ENCODE peak calls at places on chromosomes 13 and 19, in ten cellular contexts. One of them, this sample, is unnamed.

GRCh38 chr19:18649371-18650047 is 12.7 kb downstream of the KLHL26 start:
- DNase-seq in astrocyte: peak; percentile 58
- DNase-seq in GM23248: peak; percentile 52
- DNase-seq in heart left ventricle: peak; percentile 92
- DNase-seq in BE2C: peak; percentile 51
- DNase-seq in CD8-positive, alpha-beta memory T cell: no peak
- DNase-seq in fibroblast of lung: peak; percentile 74
- DNase-seq in tibial artery: peak; percentile 86
- DNase-seq in breast epithelium: no peak
- DNase-seq in lower lobe of right lung: peak; percentile 70
- DNase-seq in this sample: no peak

GRCh38 chr19:18294467-18294864 is 13.0 kb upstream of the JUND start:
- DNase-seq in CD8-positive, alpha-beta memory T cell: peak; percentile 90
- DNase-seq in heart left ventricle: no peak
- DNase-seq in GM23248: no peak
- DNase-seq in astrocyte: no peak
- DNase-seq in lower lobe of right lung: peak; percentile 72
- DNase-seq in tibial artery: peak; percentile 35
- DNase-seq in BE2C: peak; percentile 88
- DNase-seq in breast epithelium: no peak
- DNase-seq in fibroblast of lung: peak; percentile 34
- DNase-seq in this sample: peak; percentile 82

GRCh38 chr19:8017808-8018207 is 12.4 kb upstream of the ELAVL1 start:
- DNase-seq in breast epithelium: no peak
- DNase-seq in BE2C: no peak
- DNase-seq in heart left ventricle: no peak
- DNase-seq in GM23248: no peak
- DNase-seq in lower lobe of right lung: peak; percentile 58
- DNase-seq in tibial artery: no peak
- DNase-seq in astrocyte: no peak
- DNase-seq in CD8-positive, alpha-beta memory T cell: no peak
- DNase-seq in fibroblast of lung: no peak
- DNase-seq in this sample: peak; percentile 22

GRCh38 chr13:108220042-108220441 is 1.9 kb downstream of the ABHD13 start:
- DNase-seq in BE2C: no peak
- DNase-seq in astrocyte: no peak
- DNase-seq in heart left ventricle: no peak
- DNase-seq in breast epithelium: no peak
- DNase-seq in GM23248: no peak
- DNase-seq in lower lobe of right lung: peak; percentile 46
- DNase-seq in fibroblast of lung: no peak
- DNase-seq in tibial artery: no peak
- DNase-seq in CD8-positive, alpha-beta memory T cell: no peak
- DNase-seq in this sample: no peak

GRCh38 chr19:35317464-35318043 is 11.4 kb upstream of the CD22 start:
- DNase-seq in heart left ventricle: no peak
- DNase-seq in fibroblast of lung: no peak
- DNase-seq in breast epithelium: no peak
- DNase-seq in CD8-positive, alpha-beta memory T cell: no peak
- DNase-seq in tibial artery: peak; percentile 44
- DNase-seq in BE2C: no peak
- DNase-seq in lower lobe of right lung: no peak
- DNase-seq in GM23248: no peak
- DNase-seq in astrocyte: no peak
- DNase-seq in this sample: no peak

GRCh38 chr19:38663957-38664502 is 16.6 kb downstream of the ACTN4 start:
- DNase-seq in heart left ventricle: peak; percentile 81
- DNase-seq in tibial artery: peak; percentile 69
- DNase-seq in fibroblast of lung: no peak
- DNase-seq in breast epithelium: peak; percentile 81
- DNase-seq in GM23248: no peak
- DNase-seq in CD8-positive, alpha-beta memory T cell: no peak
- DNase-seq in BE2C: no peak
- DNase-seq in astrocyte: no peak
- DNase-seq in lower lobe of right lung: no peak
- DNase-seq in this sample: no peak

GRCh38 chr19:3162418-3163229 is 15.9 kb upstream of the S1PR4 start:
- DNase-seq in BE2C: peak; percentile 58
- DNase-seq in breast epithelium: no peak
- DNase-seq in CD8-positive, alpha-beta memory T cell: no peak
- DNase-seq in lower lobe of right lung: no peak
- DNase-seq in fibroblast of lung: no peak
- DNase-seq in tibial artery: no peak
- DNase-seq in heart left ventricle: no peak
- DNase-seq in GM23248: peak; percentile 56
- DNase-seq in astrocyte: no peak
- DNase-seq in this sample: no peak

GRCh38 chr19:31387662-31388175 is 38.5 kb upstream of the TSHZ3 start:
- DNase-seq in fibroblast of lung: no peak
- DNase-seq in astrocyte: no peak
- DNase-seq in BE2C: no peak
- DNase-seq in tibial artery: no peak
- DNase-seq in CD8-positive, alpha-beta memory T cell: no peak
- DNase-seq in GM23248: no peak
- DNase-seq in lower lobe of right lung: no peak
- DNase-seq in heart left ventricle: no peak
- DNase-seq in breast epithelium: no peak
- DNase-seq in this sample: no peak

GRCh38 chr13:41222259-41222852 is 28.0 kb upstream of the KBTBD7 start:
- DNase-seq in astrocyte: peak; percentile 23
- DNase-seq in lower lobe of right lung: no peak
- DNase-seq in heart left ventricle: no peak
- DNase-seq in GM23248: peak; percentile 58
- DNase-seq in BE2C: peak; percentile 53
- DNase-seq in fibroblast of lung: peak; percentile 36
- DNase-seq in tibial artery: peak; percentile 47
- DNase-seq in breast epithelium: no peak
- DNase-seq in CD8-positive, alpha-beta memory T cell: peak; percentile 14
- DNase-seq in this sample: no peak

GRCh38 chr19:2438178-2438577 is 10.8 kb upstream of the TIMM13 start:
- DNase-seq in breast epithelium: no peak
- DNase-seq in BE2C: no peak
- DNase-seq in lower lobe of right lung: no peak
- DNase-seq in fibroblast of lung: no peak
- DNase-seq in GM23248: no peak
- DNase-seq in tibial artery: no peak
- DNase-seq in astrocyte: no peak
- DNase-seq in heart left ventricle: no peak
- DNase-seq in CD8-positive, alpha-beta memory T cell: no peak
- DNase-seq in this sample: no peak

GRCh38 chr19:13461536-13461935 is 44.7 kb downstream of the CACNA1A start:
- DNase-seq in CD8-positive, alpha-beta memory T cell: no peak
- DNase-seq in breast epithelium: no peak
- DNase-seq in GM23248: no peak
- DNase-seq in fibroblast of lung: no peak
- DNase-seq in tibial artery: no peak
- DNase-seq in heart left ventricle: no peak
- DNase-seq in lower lobe of right lung: no peak
- DNase-seq in astrocyte: no peak
- DNase-seq in BE2C: no peak
- DNase-seq in this sample: no peak

GRCh38 chr13:112434937-112435523 is 58.9 kb downstream of the SPACA7 start:
- DNase-seq in tibial artery: no peak
- DNase-seq in GM23248: no peak
- DNase-seq in lower lobe of right lung: no peak
- DNase-seq in CD8-positive, alpha-beta memory T cell: no peak
- DNase-seq in heart left ventricle: no peak
- DNase-seq in BE2C: no peak
- DNase-seq in astrocyte: no peak
- DNase-seq in breast epithelium: no peak
- DNase-seq in fibroblast of lung: no peak
- DNase-seq in this sample: no peak

GRCh38 chr19:51978882-51979281 is 7.8 kb downstream of the ZNF350 start:
- DNase-seq in astrocyte: no peak
- DNase-seq in breast epithelium: no peak
- DNase-seq in heart left ventricle: no peak
- DNase-seq in GM23248: no peak
- DNase-seq in lower lobe of right lung: no peak
- DNase-seq in BE2C: no peak
- DNase-seq in CD8-positive, alpha-beta memory T cell: no peak
- DNase-seq in tibial artery: no peak
- DNase-seq in fibroblast of lung: no peak
- DNase-seq in this sample: no peak

GRCh38 chr19:51976852-51977251 is 9.8 kb downstream of the ZNF350 start:
- DNase-seq in GM23248: no peak
- DNase-seq in CD8-positive, alpha-beta memory T cell: no peak
- DNase-seq in lower lobe of right lung: no peak
- DNase-seq in BE2C: no peak
- DNase-seq in astrocyte: no peak
- DNase-seq in breast epithelium: no peak
- DNase-seq in fibroblast of lung: no peak
- DNase-seq in heart left ventricle: no peak
- DNase-seq in tibial artery: no peak
- DNase-seq in this sample: no peak

GRCh38 chr19:51977346-51977745 is 9.3 kb downstream of the ZNF350 start:
- DNase-seq in tibial artery: no peak
- DNase-seq in lower lobe of right lung: no peak
- DNase-seq in heart left ventricle: no peak
- DNase-seq in CD8-positive, alpha-beta memory T cell: no peak
- DNase-seq in fibroblast of lung: no peak
- DNase-seq in BE2C: no peak
- DNase-seq in astrocyte: no peak
- DNase-seq in breast epithelium: no peak
- DNase-seq in GM23248: no peak
- DNase-seq in this sample: no peak

GRCh38 chr19:51983361-51983760 is 3.3 kb downstream of the ZNF350 start:
- DNase-seq in BE2C: no peak
- DNase-seq in astrocyte: no peak
- DNase-seq in breast epithelium: no peak
- DNase-seq in GM23248: no peak
- DNase-seq in tibial artery: no peak
- DNase-seq in CD8-positive, alpha-beta memory T cell: no peak
- DNase-seq in lower lobe of right lung: no peak
- DNase-seq in heart left ventricle: no peak
- DNase-seq in fibroblast of lung: no peak
- DNase-seq in this sample: no peak

GRCh38 chr19:51980116-51980736 is 6.4 kb downstream of the ZNF350 start:
- DNase-seq in lower lobe of right lung: no peak
- DNase-seq in tibial artery: no peak
- DNase-seq in breast epithelium: no peak
- DNase-seq in heart left ventricle: no peak
- DNase-seq in fibroblast of lung: no peak
- DNase-seq in GM23248: no peak
- DNase-seq in CD8-positive, alpha-beta memory T cell: no peak
- DNase-seq in BE2C: no peak
- DNase-seq in astrocyte: no peak
- DNase-seq in this sample: no peak
- H3K9me3 ChIP-seq in lower lobe of right lung: peaks cover 95% of the 10 kb centered on the region
- H3K9me3 ChIP-seq in tibial artery: peaks cover 72% of the 10 kb centered on the region
- H3K9me3 ChIP-seq in breast epithelium: peaks cover 99% of the 10 kb centered on the region
- H3K9me3 ChIP-seq in heart left ventricle: peaks cover 63% of the 10 kb centered on the region
- H3K9me3 ChIP-seq in fibroblast of lung: no peaks in the 10 kb centered on the region
- H3K9me3 ChIP-seq in GM23248: no peaks in the 10 kb centered on the region
- H3K9me3 ChIP-seq in CD8-positive, alpha-beta memory T cell: peaks cover 63% of the 10 kb centered on the region
- H3K9me3 ChIP-seq in BE2C: no peaks in the 10 kb centered on the region
- H3K9me3 ChIP-seq in astrocyte: peaks cover 11% of the 10 kb centered on the region
- H3K9me3 ChIP-seq in this sample: peaks cover 54% of the 10 kb centered on the region

GRCh38 chr13:79557666-79558065 is 76.7 kb downstream of the NDFIP2 start:
- DNase-seq in heart left ventricle: no peak
- DNase-seq in BE2C: no peak
- DNase-seq in GM23248: no peak
- DNase-seq in fibroblast of lung: no peak
- DNase-seq in astrocyte: no peak
- DNase-seq in CD8-positive, alpha-beta memory T cell: no peak
- DNase-seq in lower lobe of right lung: no peak
- DNase-seq in breast epithelium: no peak
- DNase-seq in tibial artery: no peak
- DNase-seq in this sample: no peak

GRCh38 chr13:79566118-79566517 is 85.2 kb downstream of the NDFIP2 start:
- DNase-seq in heart left ventricle: no peak
- DNase-seq in GM23248: no peak
- DNase-seq in breast epithelium: no peak
- DNase-seq in fibroblast of lung: no peak
- DNase-seq in astrocyte: no peak
- DNase-seq in CD8-positive, alpha-beta memory T cell: no peak
- DNase-seq in tibial artery: no peak
- DNase-seq in lower lobe of right lung: no peak
- DNase-seq in BE2C: no peak
- DNase-seq in this sample: no peak

GRCh38 chr13:79562557-79562956 is 81.6 kb downstream of the NDFIP2 start:
- DNase-seq in lower lobe of right lung: no peak
- DNase-seq in breast epithelium: no peak
- DNase-seq in tibial artery: no peak
- DNase-seq in CD8-positive, alpha-beta memory T cell: no peak
- DNase-seq in astrocyte: no peak
- DNase-seq in fibroblast of lung: no peak
- DNase-seq in GM23248: no peak
- DNase-seq in heart left ventricle: no peak
- DNase-seq in BE2C: no peak
- DNase-seq in this sample: no peak

DNA sequence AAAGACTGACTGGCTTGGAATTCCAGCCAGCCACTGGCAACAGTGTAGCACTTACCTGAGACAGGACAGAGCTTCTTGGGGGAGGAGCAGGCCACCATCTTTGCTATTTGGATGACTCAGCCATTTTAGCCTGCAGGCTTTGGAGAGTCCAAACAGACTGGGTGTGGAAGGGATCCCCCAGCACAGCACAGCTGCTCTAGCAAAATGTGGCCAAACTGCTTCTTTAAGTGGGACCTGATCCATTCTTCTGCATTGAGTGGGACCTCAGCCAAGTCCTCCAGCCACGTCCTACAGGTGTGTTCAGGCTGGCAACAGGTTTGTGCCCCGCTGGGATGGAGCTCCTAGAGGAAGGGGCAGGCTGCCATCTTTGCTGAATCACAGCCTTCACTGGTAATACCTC is 80.0 kb downstream of the NDFIP2 start:
- DNase-seq in GM23248: no peak
- DNase-seq in lower lobe of right lung: no peak
- DNase-seq in CD8-positive, alpha-beta memory T cell: no peak
- DNase-seq in heart left ventricle: no peak
- DNase-seq in tibial artery: no peak
- DNase-seq in fibroblast of lung: no peak
- DNase-seq in breast epithelium: no peak
- DNase-seq in BE2C: no peak
- DNase-seq in astrocyte: no peak
- DNase-seq in this sample: no peak
- H3K9me3 ChIP-seq in GM23248: no peaks in the 10 kb centered on the region
- H3K9me3 ChIP-seq in lower lobe of right lung: peaks cover 25% of the 10 kb centered on the region
- H3K9me3 ChIP-seq in CD8-positive, alpha-beta memory T cell: no peaks in the 10 kb centered on the region
- H3K9me3 ChIP-seq in heart left ventricle: peaks cover 42% of the 10 kb centered on the region
- H3K9me3 ChIP-seq in tibial artery: peaks cover 15% of the 10 kb centered on the region
- H3K9me3 ChIP-seq in fibroblast of lung: no peaks in the 10 kb centered on the region
- H3K9me3 ChIP-seq in breast epithelium: peaks cover 43% of the 10 kb centered on the region
- H3K9me3 ChIP-seq in BE2C: no peaks in the 10 kb centered on the region
- H3K9me3 ChIP-seq in astrocyte: peaks cover 13% of the 10 kb centered on the region
- H3K9me3 ChIP-seq in this sample: no peaks in the 10 kb centered on the region

GRCh38 chr19:12350890-12351197 is 14.6 kb downstream of the ZNF442 start:
- DNase-seq in tibial artery: no peak
- DNase-seq in breast epithelium: no peak
- DNase-seq in heart left ventricle: no peak
- DNase-seq in fibroblast of lung: no peak
- DNase-seq in BE2C: no peak
- DNase-seq in CD8-positive, alpha-beta memory T cell: no peak
- DNase-seq in lower lobe of right lung: no peak
- DNase-seq in GM23248: peak; percentile 39
- DNase-seq in astrocyte: no peak
- DNase-seq in this sample: no peak
- H3K9me3 ChIP-seq in tibial artery: peaks cover 50% of the 10 kb centered on the region
- H3K9me3 ChIP-seq in breast epithelium: peaks cover 75% of the 10 kb centered on the region
- H3K9me3 ChIP-seq in heart left ventricle: peaks cover 100% of the 10 kb centered on the region
- H3K9me3 ChIP-seq in fibroblast of lung: peaks cover 2% of the 10 kb centered on the region
- H3K9me3 ChIP-seq in BE2C: peaks cover 8% of the 10 kb centered on the region
- H3K9me3 ChIP-seq in CD8-positive, alpha-beta memory T cell: peaks cover 32% of the 10 kb centered on the region
- H3K9me3 ChIP-seq in lower lobe of right lung: peaks cover 83% of the 10 kb centered on the region
- H3K9me3 ChIP-seq in GM23248: peaks cover 16% of the 10 kb centered on the region
- H3K9me3 ChIP-seq in astrocyte: peaks cover 46% of the 10 kb centered on the region
- H3K9me3 ChIP-seq in this sample: peaks cover 12% of the 10 kb centered on the region

GRCh38 chr19:52956917-52957316 is 5.8 kb downstream of the ZNF816 start:
- DNase-seq in astrocyte: no peak
- DNase-seq in fibroblast of lung: no peak
- DNase-seq in heart left ventricle: no peak
- DNase-seq in lower lobe of right lung: no peak
- DNase-seq in breast epithelium: no peak
- DNase-seq in CD8-positive, alpha-beta memory T cell: no peak
- DNase-seq in BE2C: no peak
- DNase-seq in tibial artery: no peak
- DNase-seq in GM23248: no peak
- DNase-seq in this sample: no peak
- H3K9me3 ChIP-seq in astrocyte: peaks cover 35% of the 10 kb centered on the region
- H3K9me3 ChIP-seq in fibroblast of lung: no peaks in the 10 kb centered on the region
- H3K9me3 ChIP-seq in heart left ventricle: peaks cover 53% of the 10 kb centered on the region
- H3K9me3 ChIP-seq in lower lobe of right lung: peaks cover 55% of the 10 kb centered on the region
- H3K9me3 ChIP-seq in breast epithelium: peaks cover 75% of the 10 kb centered on the region
- H3K9me3 ChIP-seq in CD8-positive, alpha-beta memory T cell: peaks cover 75% of the 10 kb centered on the region
- H3K9me3 ChIP-seq in BE2C: peaks cover 3% of the 10 kb centered on the region
- H3K9me3 ChIP-seq in tibial artery: peaks cover 46% of the 10 kb centered on the region
- H3K9me3 ChIP-seq in GM23248: no peaks in the 10 kb centered on the region
- H3K9me3 ChIP-seq in this sample: peaks cover 42% of the 10 kb centered on the region

This sample was measured in T-helper 17 cell.